ENCODE peak calls at places on chromosomes 4 and X, in eight cellular contexts. M is anterior cingulate cortex; E is NT2/D1; J is lung microvascular endothelial cell; P is activated CD4-positive, alpha-beta T cell treated with anti-CD3 and anti-CD28 coated beads, Interleukin-2, amount 10 ng/mL, durations not matched to agents 7 days and 5 days; T is renal cortical epithelial cell; Z is activated T-helper 1 cell treated with anti-CD3 and anti-CD28 coated beads, Interleukin-12 subunit alpha, Interleukin-12 subunit beta, Interleukin-2, Interleukin-4 antibody, amounts not matched to agents 30 ng/mL and 10 ng/mL and 1 ng/mL, durations not matched to agents 14 hours and 24 hours and 36 hours; Y is SW 1271. R is an unnamed sample.

GRCh38 chr4:1565598-1566295 is 118.4 kb downstream of the FAM53A start:
- DNase-seq in M (no peak), E (no peak), J (no peak), P (no peak), T (no peak), Z (no peak), Y (no peak), R (no peak)

GRCh38 chr4:1416948-1417260 is 10.7 kb upstream of the NKX1-1 start:
- DNase-seq in M (no peak), E (no peak), J (no peak), P (no peak), T (no peak), Z (no peak), Y (no peak), R (no peak)

GRCh38 chr4:164224871-164225270 is 529.1 kb upstream of the SMIM31 start:
- DNase-seq in M (no peak), E (no peak), J (no peak), P (no peak), T (no peak), Z (no peak), Y (no peak), R (no peak)

GRCh38 chrX:154600962-154601374 is 16.0 kb downstream of the CTAG1A start:
- DNase-seq in M (no peak), E (no peak), J (no peak), P (no peak), T (peak; percentile 7), Z (no peak), Y (no peak), R (no peak)

GRCh38 chr4:143282170-143282760 is 54.4 kb upstream of the GAB1 start:
- DNase-seq in M (no peak), E (no peak), J (no peak), P (no peak), T (no peak), Z (no peak), Y (no peak), R (no peak)

GRCh38 chrX:116749943-116750342 is 287.2 kb upstream of the CT83 start:
- DNase-seq in M (no peak), E (no peak), J (no peak), P (no peak), T (no peak), Z (no peak), Y (no peak), R (no peak)

GRCh38 chrX:9635368-9635767 is 130.3 kb downstream of the GPR143 start:
- DNase-seq in M (no peak), E (no peak), J (no peak), P (no peak), T (no peak), Z (no peak), Y (no peak), R (no peak)

GRCh38 chr4:76147454-76148141 is 599 bp downstream of the NUP54 start:
- DNase-seq in M (peak; percentile 48), E (peak; percentile 70), J (peak; percentile 82), P (peak; percentile 50), T (peak; percentile 59), Z (peak; percentile 43), Y (peak; percentile 78), R (no peak)

GRCh38 chrX:75989806-75990590 is 182.9 kb upstream of the PBDC1 start:
- DNase-seq in M (no peak), E (no peak), J (no peak), P (no peak), T (no peak), Z (no peak), Y (no peak), R (no peak)

GRCh38 chrX:110044531-110045249 is 41.8 kb downstream of the TMEM164 start:
- DNase-seq in M (no peak), E (no peak), J (no peak), P (no peak), T (no peak), Z (no peak), Y (no peak), R (no peak)

R was measured in hippocampal formation.